ENCODE peak calls at places on chromosomes 5 and 9, in five cellular contexts. D is H9, P is WTC11, H is AG10803, G is RWPE1. V is an unnamed sample.

GRCh38 chr5:6704361-6704851 is 8.8 kb upstream of the TENT4A start:
- DNase-seq in D (no peak), P (no peak), H (peak), G (peak), V (no peak)

GRCh38 chr9:115668506-115668905 is 485.1 kb upstream of the PAPPA start:
- DNase-seq in D (no peak), P (no peak), H (peak), G (peak), V (no peak)

GRCh38 chr5:31365776-31366175 is 166.1 kb downstream of the DROSHA start:
- DNase-seq in D (no peak), P (no peak), H (no peak), G (no peak), V (no peak)

GRCh38 chr9:114524401-114524800 is 19.1 kb upstream of the WHRN start:
- DNase-seq in D (no peak), P (no peak), H (peak), G (no peak), V (no peak)

GRCh38 chr5:117131876-117132275 is 557.3 kb upstream of the SEMA6A start:
- DNase-seq in D (no peak), P (no peak), H (no peak), G (no peak), V (no peak)

GRCh38 chr9:21559402-21560280 is 77.5 kb upstream of the IFNE start:
- DNase-seq in D (peak), P (peak), H (peak), G (peak), V (peak)

GRCh38 chr9:83512621-83513020 is 25.6 kb downstream of the FRMD3 start:
- DNase-seq in D (no peak), P (no peak), H (no peak), G (no peak), V (no peak)

GRCh38 chr5:32710335-32710858 is 724 bp upstream of the NPR3 start:
- DNase-seq in D (peak), P (peak), H (no peak), G (peak), V (peak)

GRCh38 chr5:154370730-154371334 is 75.0 kb upstream of the SAP30L start:
- DNase-seq in D (no peak), P (no peak), H (peak), G (no peak), V (no peak)

GRCh38 chr9:96040591-96041461 is 165.3 kb downstream of the ERCC6L2 start:
- DNase-seq in D (no peak), P (no peak), H (no peak), G (no peak), V (no peak)

GRCh38 chr9:136143215-136144001 is 24.7 kb upstream of the TMEM250 start:
- DNase-seq in D (peak), P (peak), H (no peak), G (no peak), V (peak)

GRCh38 chr9:112884721-112885120 is 6.0 kb downstream of the SLC46A2 start:
- DNase-seq in D (no peak), P (no peak), H (no peak), G (peak), V (no peak)

GRCh38 chr9:100058699-100059579 is 39.9 kb downstream of the ERP44 start:
- DNase-seq in D (no peak), P (no peak), H (no peak), G (no peak), V (no peak)

GRCh38 chr9:4590430-4591122 is 71.5 kb upstream of the PLPP6 start:
- DNase-seq in D (no peak), P (no peak), H (peak), G (no peak), V (no peak)

GRCh38 chr5:23631283-23632045 is 124.1 kb downstream of the PRDM9 start:
- DNase-seq in D (no peak), P (no peak), H (no peak), G (peak), V (no peak)

GRCh38 chr9:69136185-69136584 is 37.9 kb upstream of the TJP2 start:
- DNase-seq in D (no peak), P (no peak), H (no peak), G (no peak), V (no peak)

GRCh38 chr9:20512106-20512505 is 110.2 kb downstream of the MLLT3 start:
- DNase-seq in D (no peak), P (no peak), H (peak), G (no peak), V (no peak)

GRCh38 chr5:68424799-68425537 is 209.4 kb downstream of the PIK3R1 start:
- DNase-seq in D (no peak), P (no peak), H (peak), G (peak), V (no peak)

GRCh38 chr5:51159164-51159563 is 224.1 kb upstream of the ISL1 start:
- DNase-seq in D (peak), P (peak), H (no peak), G (no peak), V (no peak)

GRCh38 chr9:92943062-92943616 is 4.2 kb upstream of the FGD3 start:
- DNase-seq in D (no peak), P (no peak), H (no peak), G (no peak), V (no peak)

GRCh38 chr9:92948032-92948534 is 760 bp downstream of the FGD3 start:
- DNase-seq in D (no peak), P (no peak), H (no peak), G (no peak), V (no peak)

GRCh38 chr9:92947268-92948031 is at the start of gene FGD3:
- DNase-seq in D (peak), P (no peak), H (no peak), G (peak), V (peak)

GRCh38 chr9:92945796-92946195 is 1.5 kb upstream of the FGD3 start:
- DNase-seq in D (no peak), P (no peak), H (no peak), G (no peak), V (no peak)

DNA sequence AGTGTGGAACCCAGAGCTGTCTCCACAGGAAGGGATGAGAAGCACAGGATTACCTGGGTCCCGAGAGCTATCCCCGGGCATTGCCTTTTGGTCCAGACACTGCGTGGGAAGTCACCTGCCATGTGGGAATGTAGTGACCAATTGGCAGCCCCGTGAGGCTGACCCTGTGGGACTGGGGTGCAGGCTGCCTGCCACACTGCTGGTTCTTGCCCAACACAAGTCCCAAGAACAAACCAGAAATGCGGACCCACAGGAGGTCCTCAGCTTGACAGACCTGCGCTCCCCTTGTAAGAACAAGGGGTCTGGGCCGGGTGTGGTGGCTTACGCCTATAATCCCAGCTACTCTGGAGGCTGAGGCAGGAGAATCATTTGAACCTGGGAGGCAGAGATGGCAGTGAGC is 2.4 kb upstream of the FGD3 start:
- DNase-seq in D (no peak), P (no peak), H (no peak), G (no peak), V (no peak)
- TF ChIP-seq CTCF in D (no peak), P (no peak), H (no peak), G (no peak), V (no peak)

GRCh38 chr9:137294684-137295312 is 7.3 kb downstream of the NRARP start:
- DNase-seq in D (peak), P (peak), H (no peak), G (no peak), V (peak)

GRCh38 chr9:137296214-137297059 is 5.6 kb downstream of the NRARP start:
- DNase-seq in D (peak), P (peak), H (no peak), G (no peak), V (peak)

GRCh38 chr9:137294091-137294683 is 7.9 kb downstream of the NRARP start:
- DNase-seq in D (peak), P (peak), H (no peak), G (no peak), V (no peak)

GRCh38 chr9:137297060-137297664 is 4.9 kb downstream of the NRARP start:
- DNase-seq in D (peak), P (peak), H (no peak), G (no peak), V (peak)

DNA sequence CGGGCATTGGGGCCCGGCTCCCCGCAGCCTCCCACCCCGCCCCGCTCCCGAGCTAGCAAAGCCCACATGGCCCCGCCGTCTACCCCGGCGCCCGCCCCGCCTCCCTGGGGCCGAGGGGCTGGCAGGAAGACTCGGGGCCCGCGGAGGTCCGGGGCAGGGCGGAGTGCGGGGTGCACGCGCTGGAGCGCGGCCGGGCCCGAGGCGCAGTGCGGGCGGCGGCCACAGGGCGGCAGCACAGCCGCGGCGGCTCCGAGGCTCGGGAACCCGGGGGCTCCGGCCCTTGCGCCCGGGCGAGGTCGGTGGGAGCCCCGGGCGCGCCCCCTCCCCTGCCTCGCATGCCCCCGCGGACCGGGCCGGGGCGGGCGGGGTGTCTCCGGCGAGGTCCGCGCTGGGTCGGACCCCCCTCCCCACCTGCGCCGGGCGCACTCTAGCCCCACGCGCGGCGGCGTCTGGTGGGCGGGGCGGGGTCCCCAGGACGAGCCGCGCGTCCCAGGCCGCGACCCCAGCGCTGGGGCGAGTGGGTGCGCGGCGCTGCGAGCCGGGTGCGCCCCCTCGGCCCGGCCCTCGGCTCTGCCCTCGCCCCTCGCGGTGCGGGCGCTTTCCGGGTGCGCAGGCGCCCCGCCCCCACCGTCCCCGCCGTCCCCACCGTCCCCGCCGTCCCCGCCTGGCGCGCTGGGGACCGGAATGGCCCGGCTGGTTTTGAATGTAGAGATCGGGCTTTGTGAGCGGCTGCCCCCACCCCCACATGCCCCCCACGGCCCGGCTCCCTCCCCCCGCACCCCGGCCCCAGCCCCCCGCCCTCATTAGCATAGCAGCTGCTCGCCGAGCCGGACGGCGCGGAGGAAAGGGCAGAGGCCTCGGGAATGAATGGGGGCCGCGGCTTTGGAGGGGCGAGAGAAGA is 6.5 kb downstream of the NRARP start:
- DNase-seq in D (peak), P (peak), H (no peak), G (peak), V (peak)
- TF ChIP-seq CTCF in D (peak), P (peak), H (peak), G (peak), V (peak)

GRCh38 chr9:10274983-10275382 is 337.8 kb downstream of the PTPRD start:
- DNase-seq in D (no peak), P (no peak), H (no peak), G (no peak), V (no peak)
- TF ChIP-seq CTCF in D (peak), P (no peak), H (no peak), G (no peak), V (peak)

DNA sequence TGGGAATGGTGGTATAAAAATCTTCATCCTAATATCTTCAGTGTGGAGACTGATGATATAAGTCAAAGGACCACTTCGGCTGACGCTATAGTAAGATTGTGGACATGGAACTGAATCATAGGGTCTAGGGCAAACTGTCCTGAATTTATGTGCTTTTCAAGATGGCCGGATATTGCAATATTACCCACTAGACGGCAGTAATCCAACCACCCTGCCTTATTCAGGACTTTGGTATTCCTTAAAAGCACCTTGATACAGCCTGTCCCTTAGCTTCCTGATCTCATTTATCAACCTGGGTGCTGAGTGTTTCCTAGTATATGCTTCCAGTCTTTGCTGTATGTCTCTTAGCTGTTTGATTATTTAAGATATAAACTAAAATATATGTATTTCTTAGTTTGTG is 71.2 kb upstream of the COX7C start:
- DNase-seq in D (no peak), P (no peak), H (no peak), G (no peak), V (no peak)
- TF ChIP-seq CTCF in D (no peak), P (no peak), H (no peak), G (no peak), V (no peak)

GRCh38 chr9:12698986-12699385 is 5.8 kb downstream of the TYRP1 start:
- DNase-seq in D (no peak), P (no peak), H (no peak), G (no peak), V (no peak)
- TF ChIP-seq CTCF in D (no peak), P (no peak), H (peak), G (no peak), V (no peak)

GRCh38 chr5:77867194-77867691 is 91.1 kb upstream of the TBCA start:
- DNase-seq in D (no peak), P (no peak), H (peak), G (peak), V (no peak)
- TF ChIP-seq CTCF in D (peak), P (no peak), H (peak), G (peak), V (peak)

DNA sequence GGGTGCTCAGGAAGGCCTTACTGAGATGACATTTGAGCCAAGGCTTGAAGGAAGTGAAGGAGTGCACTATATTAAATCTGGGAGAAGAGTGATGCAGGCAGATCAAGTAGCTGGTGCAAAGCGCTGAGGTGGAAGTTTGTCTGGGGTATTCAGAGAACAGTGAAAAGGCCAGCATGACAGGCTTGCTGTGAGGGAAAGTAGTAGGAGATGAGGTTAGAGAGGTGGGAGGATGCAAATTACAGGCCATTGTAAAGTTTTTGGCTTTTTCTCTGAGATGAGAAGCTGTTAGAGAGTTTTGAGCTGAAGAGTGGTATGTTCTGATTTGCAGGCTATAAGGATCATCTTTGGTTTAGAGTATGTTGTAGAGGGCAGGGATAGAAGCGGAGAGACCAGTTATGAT is 80.8 kb upstream of the GRHPR start:
- DNase-seq in D (no peak), P (no peak), H (no peak), G (no peak), V (no peak)
- TF ChIP-seq CTCF in D (no peak), P (no peak), H (no peak), G (no peak), V (no peak)

DNA sequence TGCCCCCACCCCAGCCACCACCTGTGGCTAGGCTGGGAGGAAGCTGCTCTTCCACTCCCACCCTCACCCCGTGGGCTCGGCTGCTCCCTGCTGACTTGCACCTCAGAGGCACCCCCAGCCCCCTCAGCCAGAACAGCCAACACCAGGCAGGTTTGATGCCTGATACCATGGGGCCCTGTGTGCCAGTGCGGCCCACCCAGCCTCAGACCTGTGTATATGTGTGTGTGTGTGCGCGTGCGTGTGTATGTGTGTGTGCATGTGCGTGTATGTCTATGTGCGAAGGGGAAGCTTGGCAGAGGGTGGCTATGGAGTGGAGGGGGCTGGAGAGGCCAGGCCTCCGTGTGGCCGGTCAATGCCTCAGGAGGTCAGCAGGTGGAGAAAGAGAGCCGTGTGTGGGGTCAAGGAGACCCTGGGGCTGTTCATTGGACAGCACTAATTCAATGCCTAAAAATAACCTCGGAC is 16.6 kb upstream of the DAB2IP start:
- DNase-seq in D (peak), P (peak), H (no peak), G (peak), V (peak)
- TF ChIP-seq CTCF in D (peak), P (peak), H (peak), G (no peak), V (peak)

V was measured in glutamatergic neuron.